ENCODE peak calls at places on chromosomes 1 and 21, in ten cellular contexts. J is psoas muscle; K is neural progenitor cell; H is CD4-positive, CD25-positive, alpha-beta regulatory T cell; T is tibial nerve; O is suprapubic skin; E is CD8-positive, alpha-beta memory T cell; S is DND-41; M is stomach; A is CD4-positive, alpha-beta T cell. W is an unnamed sample.

GRCh38 chr1:67880056-67880601 is 46.9 kb upstream of the GNG12 start:
- DNase-seq in J (no peak), K (no peak), H (no peak), T (no peak), O (no peak), E (no peak), S (no peak), M (no peak), A (no peak), W (no peak)

GRCh38 chr1:58290685-58291372 is 255.7 kb downstream of the OMA1 start:
- DNase-seq in J (no peak), K (peak; percentile 81), H (no peak), T (no peak), O (no peak), E (no peak), S (peak; percentile 50), M (no peak), A (no peak), W (no peak)

GRCh38 chr1:151013518-151013917 is 5.3 kb downstream of the PRUNE1 start:
- DNase-seq in J (no peak), K (no peak), H (no peak), T (no peak), O (no peak), E (no peak), S (no peak), M (peak; percentile 63), A (no peak), W (no peak)

GRCh38 chr1:202639500-202639899 is 70.8 kb downstream of the SYT2 start:
- DNase-seq in J (no peak), K (peak; percentile 68), H (no peak), T (no peak), O (no peak), E (no peak), S (no peak), M (no peak), A (no peak), W (no peak)

GRCh38 chr1:227753999-227754764 is 18.9 kb downstream of the SNAP47 start:
- DNase-seq in J (peak; percentile 67), K (no peak), H (no peak), T (no peak), O (peak; percentile 79), E (no peak), S (no peak), M (no peak), A (no peak), W (peak; percentile 14)

GRCh38 chr21:21682172-21682571 is 684.0 kb downstream of the NCAM2 start:
- DNase-seq in J (no peak), K (no peak), H (no peak), T (no peak), O (no peak), E (no peak), S (no peak), M (no peak), A (no peak), W (no peak)

GRCh38 chr1:44019398-44020044 is 11.7 kb downstream of the SLC6A9 start:
- DNase-seq in J (no peak), K (peak; percentile 45), H (no peak), T (no peak), O (no peak), E (no peak), S (no peak), M (no peak), A (no peak), W (peak; percentile 53)

GRCh38 chr1:245051349-245052221 is 103.2 kb upstream of the KIF26B start:
- DNase-seq in J (no peak), K (no peak), H (no peak), T (peak; percentile 11), O (no peak), E (no peak), S (no peak), M (peak; percentile 35), A (no peak), W (peak; percentile 39)

GRCh38 chr1:18994381-18994780 is 37.9 kb upstream of the IFFO2 start:
- DNase-seq in J (no peak), K (no peak), H (no peak), T (no peak), O (no peak), E (no peak), S (no peak), M (no peak), A (no peak), W (no peak)

GRCh38 chr1:28246427-28246832 is 10.5 kb downstream of the ATP5IF1 start:
- DNase-seq in J (no peak), K (no peak), H (peak; percentile 86), T (no peak), O (no peak), E (peak; percentile 31), S (peak; percentile 32), M (no peak), A (no peak), W (no peak)

GRCh38 chr1:45679123-45679522 is 7.2 kb downstream of the GPBP1L1 start:
- DNase-seq in J (no peak), K (no peak), H (no peak), T (no peak), O (no peak), E (no peak), S (no peak), M (no peak), A (no peak), W (no peak)

GRCh38 chr1:167563579-167564246 is 10.2 kb upstream of the CREG1 start:
- DNase-seq in J (no peak), K (no peak), H (no peak), T (peak; percentile 33), O (no peak), E (no peak), S (no peak), M (peak; percentile 42), A (no peak), W (no peak)

GRCh38 chr21:32048353-32048752 is 175.5 kb downstream of the HUNK start:
- DNase-seq in J (no peak), K (no peak), H (no peak), T (no peak), O (peak; percentile 37), E (no peak), S (peak; percentile 11), M (no peak), A (no peak), W (no peak)

GRCh38 chr1:43930949-43931275 is 2.7 kb upstream of the ARTN start:
- DNase-seq in J (no peak), K (no peak), H (no peak), T (no peak), O (no peak), E (no peak), S (no peak), M (no peak), A (no peak), W (no peak)

GRCh38 chr1:11198851-11199628 is 9.9 kb downstream of the ANGPTL7 start:
- DNase-seq in J (no peak), K (no peak), H (no peak), T (no peak), O (no peak), E (no peak), S (no peak), M (no peak), A (no peak), W (peak; percentile 59)

GRCh38 chr1:79155991-79156390 is 149.5 kb upstream of the ADGRL4 start:
- DNase-seq in J (no peak), K (no peak), H (no peak), T (no peak), O (no peak), E (no peak), S (no peak), M (no peak), A (no peak), W (no peak)

GRCh38 chr1:79161077-79161476 is 154.5 kb upstream of the ADGRL4 start:
- DNase-seq in J (no peak), K (no peak), H (no peak), T (no peak), O (no peak), E (no peak), S (no peak), M (no peak), A (no peak), W (no peak)
- H3K27ac ChIP-seq in J (no peak overlapping the region), K (no peak overlapping the region), H (no peak overlapping the region), T (no peak overlapping the region), O (no peak overlapping the region), E (no peak overlapping the region), S (no peak overlapping the region), M (no peak overlapping the region), A (no peak overlapping the region), W (no peak overlapping the region)

DNA sequence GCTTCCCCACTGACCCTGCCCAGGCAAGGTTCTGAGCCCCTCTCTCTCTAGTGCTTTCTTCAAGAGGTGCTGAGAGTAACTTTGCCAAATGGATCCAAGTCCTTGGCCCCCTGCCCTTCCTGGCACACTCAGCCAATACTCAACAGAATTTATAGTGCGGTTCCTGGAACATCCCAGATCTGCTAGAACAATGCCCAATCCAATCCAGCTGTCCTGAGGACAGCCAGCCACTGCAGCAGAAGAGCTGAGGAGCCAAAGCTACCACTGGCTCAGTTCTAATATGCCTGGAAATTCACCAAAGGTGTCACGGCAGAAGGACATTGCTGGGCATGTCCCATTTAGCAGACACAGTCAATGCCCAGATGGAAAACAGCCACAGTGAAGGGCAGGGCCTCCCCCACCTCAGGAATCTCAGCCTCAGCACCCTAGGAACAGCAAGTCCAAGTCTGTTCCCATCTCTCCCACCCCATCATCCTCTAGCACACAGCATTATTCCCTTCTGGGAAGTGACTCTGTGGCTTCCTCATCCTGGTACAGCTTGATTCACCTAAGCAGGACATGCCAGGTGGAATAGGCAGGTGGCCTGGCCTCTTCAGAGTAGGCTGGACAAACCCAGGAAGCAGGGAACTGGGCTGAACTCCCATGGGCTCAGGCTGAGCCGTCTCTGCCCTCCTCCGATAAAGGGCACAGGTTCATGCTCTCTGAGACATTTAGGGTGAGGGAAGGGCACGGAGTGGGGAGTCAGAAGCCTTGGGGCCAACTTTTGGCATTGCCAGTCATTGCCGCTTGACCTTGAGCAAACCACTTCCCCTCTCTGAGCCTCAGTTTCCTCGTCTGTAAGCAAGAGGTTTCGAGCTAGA is 24.6 kb downstream of the PMVK start:
- DNase-seq in J (no peak), K (no peak), H (no peak), T (no peak), O (no peak), E (no peak), S (no peak), M (no peak), A (no peak), W (no peak)
- H3K27ac ChIP-seq in J (no peak overlapping the region), K (no peak overlapping the region), H (no peak overlapping the region), T (no peak overlapping the region), O (peak overlapping the region; percentile 65), E (no peak overlapping the region), S (no peak overlapping the region), M (no peak overlapping the region), A (no peak overlapping the region), W (no peak overlapping the region)

GRCh38 chr1:25567710-25568089 is 24.3 kb downstream of the LDLRAP1 start:
- DNase-seq in J (peak; percentile 58), K (no peak), H (no peak), T (peak; percentile 44), O (no peak), E (no peak), S (no peak), M (no peak), A (no peak), W (no peak)
- H3K27ac ChIP-seq in J (peak overlapping the region; percentile 89), K (no peak overlapping the region), H (peak overlapping the region; percentile 39), T (peak overlapping the region; percentile 91), O (peak overlapping the region; percentile 77), E (no peak overlapping the region), S (no peak overlapping the region), M (peak overlapping the region; percentile 72), A (peak overlapping the region; percentile 15), W (peak overlapping the region; percentile 97)

GRCh38 chr1:50564417-50564816 is 141.2 kb upstream of the DMRTA2 start:
- DNase-seq in J (no peak), K (no peak), H (no peak), T (no peak), O (no peak), E (no peak), S (no peak), M (no peak), A (no peak), W (no peak)

GRCh38 chr1:50562106-50562505 is 138.9 kb upstream of the DMRTA2 start:
- DNase-seq in J (no peak), K (no peak), H (no peak), T (no peak), O (no peak), E (no peak), S (no peak), M (no peak), A (no peak), W (no peak)
- H3K27ac ChIP-seq in J (no peak overlapping the region), K (no peak overlapping the region), H (no peak overlapping the region), T (no peak overlapping the region), O (no peak overlapping the region), E (no peak overlapping the region), S (no peak overlapping the region), M (no peak overlapping the region), A (no peak overlapping the region), W (no peak overlapping the region)

W was measured in caudate nucleus.